ENCODE peak calls at places on chromosomes 4 and X, in six cellular contexts. P is cardiac muscle cell, X is BE2C, W is adrenal gland, D is right lobe of liver, R is PC-9. V is an unnamed sample.

GRCh38 chr4:7160951-7161440 is 31.3 kb upstream of the SORCS2 start:
- DNase-seq in P (no peak), X (no peak), W (no peak), D (no peak), R (no peak), V (no peak)

GRCh38 chrX:151954730-151955129 is 19.7 kb downstream of the GABRE start:
- DNase-seq in P (no peak), X (no peak), W (no peak), D (no peak), R (no peak), V (no peak)

GRCh38 chr4:107665001-107665400 is 55.0 kb downstream of the PAPSS1 start:
- DNase-seq in P (peak; percentile 24), X (no peak), W (no peak), D (no peak), R (no peak), V (no peak)

GRCh38 chr4:187387709-187388108 is 607.9 kb upstream of the ZFP42 start:
- DNase-seq in P (peak; percentile 5), X (no peak), W (no peak), D (no peak), R (no peak), V (no peak)

GRCh38 chr4:25129926-25130325 is 30.3 kb downstream of the SEPSECS start:
- DNase-seq in P (no peak), X (no peak), W (no peak), D (no peak), R (no peak), V (no peak)

GRCh38 chrX:30620980-30621716 is 32.1 kb upstream of the GK start:
- DNase-seq in P (peak; percentile 83), X (no peak), W (peak; percentile 54), D (no peak), R (peak; percentile 1), V (peak; percentile 65)

GRCh38 chr4:186699298-186699697 is 24.4 kb downstream of the FAT1 start:
- DNase-seq in P (peak; percentile 24), X (no peak), W (no peak), D (no peak), R (peak; percentile 49), V (no peak)

GRCh38 chrX:137926090-137926489 is 360.2 kb downstream of the ZIC3 start:
- DNase-seq in P (no peak), X (peak; percentile 13), W (no peak), D (no peak), R (no peak), V (no peak)

GRCh38 chr4:120829113-120829831 is 93.3 kb downstream of the PRDM5 start:
- DNase-seq in P (peak; percentile 31), X (no peak), W (no peak), D (no peak), R (no peak), V (peak; percentile 30)

GRCh38 chr4:169220446-169220845 is 50.3 kb downstream of the SH3RF1 start:
- DNase-seq in P (no peak), X (no peak), W (no peak), D (no peak), R (no peak), V (no peak)

GRCh38 chrX:112687189-112687691 is 7.5 kb upstream of the LHFPL1 start:
- DNase-seq in P (peak; percentile 50), X (no peak), W (no peak), D (no peak), R (no peak), V (no peak)

GRCh38 chr4:10872833-10873517 is 188.4 kb upstream of the CLNK start:
- DNase-seq in P (peak; percentile 50), X (no peak), W (no peak), D (no peak), R (no peak), V (no peak)

GRCh38 chr4:87543835-87544461 is 14.8 kb upstream of the SPARCL1 start:
- DNase-seq in P (peak; percentile 80), X (peak; percentile 34), W (no peak), D (no peak), R (no peak), V (no peak)

GRCh38 chrX:140776320-140776719 is 66.8 kb downstream of the LINC00632 start:
- DNase-seq in P (no peak), X (no peak), W (no peak), D (no peak), R (no peak), V (no peak)

GRCh38 chr4:70511365-70511764 is 7.0 kb upstream of the AMTN start:
- DNase-seq in P (no peak), X (no peak), W (no peak), D (no peak), R (no peak), V (no peak)

GRCh38 chr4:6021831-6022606 is 3.8 kb upstream of the C4orf50 start:
- DNase-seq in P (no peak), X (no peak), W (no peak), D (no peak), R (no peak), V (no peak)

GRCh38 chr4:82687531-82687930 is 111.1 kb downstream of the SCD5 start:
- DNase-seq in P (no peak), X (no peak), W (no peak), D (no peak), R (no peak), V (no peak)

GRCh38 chr4:173208420-173208819 is 39.8 kb downstream of the GALNT7 start:
- DNase-seq in P (no peak), X (no peak), W (no peak), D (no peak), R (no peak), V (no peak)

GRCh38 chr4:169221662-169222061 is 49.1 kb downstream of the SH3RF1 start:
- DNase-seq in P (no peak), X (no peak), W (no peak), D (no peak), R (no peak), V (no peak)

GRCh38 chrX:139930923-139931645 is 1.8 kb downstream of the ATP11C start:
- DNase-seq in P (peak; percentile 9), X (peak; percentile 43), W (peak; percentile 47), D (peak; percentile 64), R (peak; percentile 9), V (no peak)

GRCh38 chr4:107548211-107548905 is 171.7 kb downstream of the PAPSS1 start:
- DNase-seq in P (peak; percentile 55), X (no peak), W (no peak), D (no peak), R (no peak), V (no peak)

GRCh38 chr4:10455133-10455532 is 2.1 kb downstream of the ZNF518B start:
- DNase-seq in P (no peak), X (no peak), W (no peak), D (no peak), R (no peak), V (no peak)

GRCh38 chr4:38950159-38950558 is 82.0 kb downstream of the TMEM156 start:
- DNase-seq in P (peak; percentile 56), X (no peak), W (no peak), D (no peak), R (no peak), V (no peak)

GRCh38 chrX:149151805-149152757 is 353.0 kb downstream of the IDS start:
- DNase-seq in P (peak; percentile 86), X (no peak), W (no peak), D (no peak), R (no peak), V (no peak)

GRCh38 chr4:54660591-54660990 is 2.8 kb downstream of the KIT start:
- DNase-seq in P (no peak), X (no peak), W (no peak), D (no peak), R (no peak), V (no peak)

GRCh38 chrX:40543661-40544328 is 37.0 kb upstream of the ATP6AP2 start:
- DNase-seq in P (peak; percentile 65), X (peak; percentile 38), W (no peak), D (no peak), R (peak; percentile 3), V (peak; percentile 29)

GRCh38 chrX:19628006-19628575 is 112.8 kb upstream of the MAP3K15 start:
- DNase-seq in P (no peak), X (no peak), W (no peak), D (no peak), R (no peak), V (no peak)

GRCh38 chrX:72111011-72111708 is 20.6 kb downstream of the RTL5 start:
- DNase-seq in P (no peak), X (no peak), W (no peak), D (no peak), R (no peak), V (no peak)

GRCh38 chr4:171288816-171289432 is 524.3 kb upstream of the GALNTL6 start:
- DNase-seq in P (no peak), X (no peak), W (no peak), D (no peak), R (no peak), V (no peak)

GRCh38 chrX:115330498-115331138 is 41.1 kb downstream of the LUZP4 start:
- DNase-seq in P (peak; percentile 82), X (peak; percentile 24), W (peak; percentile 62), D (no peak), R (peak; percentile 57), V (no peak)

GRCh38 chr4:55409468-55410171 is 13.9 kb downstream of the TMEM165 start:
- DNase-seq in P (peak; percentile 66), X (peak; percentile 61), W (no peak), D (no peak), R (no peak), V (no peak)

GRCh38 chrX:154363706-154364439 is 10.6 kb downstream of the FLNA start:
- DNase-seq in P (no peak), X (no peak), W (no peak), D (no peak), R (no peak), V (no peak)
- H3K9me3 ChIP-seq in P (no peaks in the 10 kb centered on the region), X (no peaks in the 10 kb centered on the region), W (no peaks in the 10 kb centered on the region), D (no peaks in the 10 kb centered on the region), R (no peaks in the 10 kb centered on the region), V (no peaks in the 10 kb centered on the region)

DNA sequence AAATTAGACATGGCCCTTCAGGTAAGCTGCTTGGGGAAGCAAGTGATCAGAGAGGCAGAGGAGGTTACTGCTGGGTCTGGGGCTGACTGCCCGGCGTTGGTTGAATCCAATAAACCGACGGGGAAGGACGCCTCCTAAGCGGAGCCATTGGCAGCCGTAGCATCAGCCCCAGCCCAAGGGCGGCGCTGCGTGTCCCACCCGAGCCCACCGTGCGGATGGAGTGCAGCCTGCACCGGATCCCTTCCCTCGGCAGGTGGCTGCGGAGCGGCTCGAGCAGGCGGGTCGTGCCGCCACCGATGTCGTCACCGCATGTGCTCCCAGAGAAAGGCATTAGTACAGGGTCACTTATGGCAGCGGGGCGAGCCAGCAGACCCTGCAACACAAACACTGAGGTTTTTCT is 82.1 kb downstream of the ALPK1 start:
- DNase-seq in P (no peak), X (peak; percentile 50), W (no peak), D (peak; percentile 45), R (no peak), V (no peak)
- TF ChIP-seq CTCF in P (no peak), X (peak; percentile 9), W (no peak), D (no peak), R (no peak), V (no peak)

DNA sequence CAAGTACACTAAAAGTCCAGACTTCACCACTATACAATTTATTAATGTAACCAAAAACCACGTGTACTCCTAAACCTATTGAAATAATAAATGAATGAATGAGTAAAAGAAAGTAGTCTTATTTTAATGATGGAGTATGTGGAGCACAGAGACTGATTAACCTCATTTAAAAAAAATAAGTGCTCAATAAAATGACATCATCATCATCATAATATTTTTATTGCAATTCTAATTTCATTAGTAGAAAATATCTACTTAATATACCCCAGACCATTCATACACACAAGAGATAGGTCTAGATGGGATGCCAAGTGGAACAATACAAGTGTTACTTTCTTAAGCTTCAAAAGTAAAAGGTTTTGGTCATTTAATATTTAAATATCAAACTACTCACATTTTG is 133.1 kb downstream of the ASB9 start:
- DNase-seq in P (no peak), X (no peak), W (no peak), D (no peak), R (no peak), V (no peak)
- H3K9me3 ChIP-seq in P (no peaks in the 10 kb centered on the region), X (no peaks in the 10 kb centered on the region), W (no peaks in the 10 kb centered on the region), D (no peaks in the 10 kb centered on the region), R (no peaks in the 10 kb centered on the region), V (no peaks in the 10 kb centered on the region)

GRCh38 chr4:3193531-3194203 is 55.3 kb upstream of the MSANTD1 start:
- DNase-seq in P (peak; percentile 14), X (peak; percentile 25), W (peak; percentile 39), D (no peak), R (no peak), V (no peak)
- TF ChIP-seq CTCF in P (peak; percentile 20), X (no peak), W (peak; percentile 8), D (peak; percentile 59), R (peak; percentile 50), V (peak; percentile 44)